ENCODE peak calls at places on chromosomes 16 and 17, in six cellular contexts. One of them, this sample, is unnamed.

GRCh38 chr16:76265434-76266045 is 11.7 kb upstream of the CNTNAP4 start:
- DNase-seq in cardiac fibroblast: peak
- DNase-seq in GM12865: peak
- DNase-seq in AG10803: no peak
- DNase-seq in neural progenitor cell: peak
- DNase-seq in stomach: no peak
- DNase-seq in this sample: peak

GRCh38 chr17:10126554-10127493 is 71.6 kb downstream of the GAS7 start:
- DNase-seq in stomach: no peak
- DNase-seq in cardiac fibroblast: peak
- DNase-seq in AG10803: peak
- DNase-seq in neural progenitor cell: peak
- DNase-seq in GM12865: no peak
- DNase-seq in this sample: no peak

GRCh38 chr17:4553669-4554068 is 1.5 kb downstream of the MYBBP1A start:
- DNase-seq in GM12865: no peak
- DNase-seq in cardiac fibroblast: no peak
- DNase-seq in AG10803: no peak
- DNase-seq in neural progenitor cell: no peak
- DNase-seq in stomach: no peak
- DNase-seq in this sample: no peak

GRCh38 chr17:54898576-54898975 is 2.1 kb upstream of the TOM1L1 start:
- DNase-seq in stomach: no peak
- DNase-seq in GM12865: no peak
- DNase-seq in neural progenitor cell: no peak
- DNase-seq in AG10803: no peak
- DNase-seq in cardiac fibroblast: no peak
- DNase-seq in this sample: no peak

GRCh38 chr17:5097101-5097834 is 14.4 kb downstream of the ZNF232 start:
- DNase-seq in neural progenitor cell: peak
- DNase-seq in stomach: peak
- DNase-seq in cardiac fibroblast: no peak
- DNase-seq in GM12865: no peak
- DNase-seq in AG10803: no peak
- DNase-seq in this sample: no peak

GRCh38 chr16:71426069-71426879 is 15.6 kb downstream of the TLE7 start:
- DNase-seq in stomach: no peak
- DNase-seq in AG10803: peak
- DNase-seq in cardiac fibroblast: peak
- DNase-seq in GM12865: peak
- DNase-seq in neural progenitor cell: peak
- DNase-seq in this sample: peak

GRCh38 chr16:29862383-29862883 is 593 bp downstream of the CDIPT start:
- DNase-seq in AG10803: no peak
- DNase-seq in stomach: peak
- DNase-seq in cardiac fibroblast: peak
- DNase-seq in GM12865: peak
- DNase-seq in neural progenitor cell: peak
- DNase-seq in this sample: no peak

GRCh38 chr16:75908301-75908700 is 182.0 kb upstream of the CPHXL start:
- DNase-seq in GM12865: no peak
- DNase-seq in stomach: no peak
- DNase-seq in AG10803: no peak
- DNase-seq in neural progenitor cell: no peak
- DNase-seq in cardiac fibroblast: no peak
- DNase-seq in this sample: no peak

GRCh38 chr16:57570301-57571070 is 28.0 kb downstream of the ADGRG5 start:
- DNase-seq in GM12865: no peak
- DNase-seq in stomach: no peak
- DNase-seq in neural progenitor cell: no peak
- DNase-seq in cardiac fibroblast: no peak
- DNase-seq in AG10803: no peak
- DNase-seq in this sample: no peak

GRCh38 chr17:27597188-27597580 is 33.8 kb upstream of the LGALS9 start:
- DNase-seq in neural progenitor cell: no peak
- DNase-seq in stomach: no peak
- DNase-seq in cardiac fibroblast: no peak
- DNase-seq in AG10803: no peak
- DNase-seq in GM12865: no peak
- DNase-seq in this sample: no peak

GRCh38 chr17:2398188-2398587 is 2.7 kb downstream of the MNT start:
- DNase-seq in stomach: no peak
- DNase-seq in AG10803: no peak
- DNase-seq in cardiac fibroblast: no peak
- DNase-seq in GM12865: no peak
- DNase-seq in neural progenitor cell: no peak
- DNase-seq in this sample: no peak

GRCh38 chr16:67803894-67804293 is 2.5 kb downstream of the RANBP10 start:
- DNase-seq in stomach: no peak
- DNase-seq in neural progenitor cell: no peak
- DNase-seq in cardiac fibroblast: no peak
- DNase-seq in AG10803: no peak
- DNase-seq in GM12865: peak
- DNase-seq in this sample: peak

GRCh38 chr17:83133302-83134121 is 54.1 kb downstream of the METRNL start:
- DNase-seq in neural progenitor cell: no peak
- DNase-seq in stomach: no peak
- DNase-seq in cardiac fibroblast: no peak
- DNase-seq in GM12865: no peak
- DNase-seq in AG10803: no peak
- DNase-seq in this sample: no peak

GRCh38 chr17:81802048-81802758 is 1.7 kb upstream of the GCGR start:
- DNase-seq in cardiac fibroblast: no peak
- DNase-seq in neural progenitor cell: no peak
- DNase-seq in GM12865: no peak
- DNase-seq in AG10803: no peak
- DNase-seq in stomach: no peak
- DNase-seq in this sample: no peak

GRCh38 chr17:81804559-81805399 is 829 bp downstream of the GCGR start:
- DNase-seq in stomach: no peak
- DNase-seq in neural progenitor cell: peak
- DNase-seq in AG10803: no peak
- DNase-seq in cardiac fibroblast: no peak
- DNase-seq in GM12865: no peak
- DNase-seq in this sample: no peak

GRCh38 chr17:81803728-81804558 is at the start of gene GCGR:
- DNase-seq in AG10803: no peak
- DNase-seq in GM12865: no peak
- DNase-seq in cardiac fibroblast: no peak
- DNase-seq in stomach: no peak
- DNase-seq in neural progenitor cell: peak
- DNase-seq in this sample: no peak

GRCh38 chr17:81802856-81803643 is 900 bp upstream of the GCGR start:
- DNase-seq in stomach: no peak
- DNase-seq in AG10803: no peak
- DNase-seq in GM12865: no peak
- DNase-seq in cardiac fibroblast: no peak
- DNase-seq in neural progenitor cell: no peak
- DNase-seq in this sample: no peak

DNA sequence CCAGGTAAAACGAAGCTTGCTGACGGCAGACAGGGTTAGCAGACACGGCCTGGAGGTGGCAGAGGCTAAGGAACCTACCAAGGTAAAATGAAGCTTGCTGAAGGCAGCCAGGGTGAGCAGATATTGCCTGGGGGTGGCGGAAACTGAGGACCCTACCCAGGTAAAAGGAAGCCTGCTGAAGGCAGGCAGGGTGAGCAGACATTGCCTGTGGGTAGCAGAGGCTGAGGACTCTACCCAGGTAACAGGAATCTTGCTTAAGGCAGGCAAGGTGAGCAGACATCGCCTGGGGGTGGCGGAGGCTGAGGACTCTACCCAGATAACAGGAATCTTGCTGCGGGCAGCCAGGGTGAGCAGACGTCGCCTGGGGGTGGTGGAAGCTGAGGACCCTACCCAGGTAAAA is 2.6 kb upstream of the GCGR start:
- DNase-seq in cardiac fibroblast: no peak
- DNase-seq in neural progenitor cell: no peak
- DNase-seq in GM12865: no peak
- DNase-seq in stomach: no peak
- DNase-seq in AG10803: no peak
- DNase-seq in this sample: no peak
- TF ChIP-seq CTCF in cardiac fibroblast: no peak
- TF ChIP-seq CTCF in neural progenitor cell: no peak
- TF ChIP-seq CTCF in GM12865: no peak
- TF ChIP-seq CTCF in stomach: no peak
- TF ChIP-seq CTCF in AG10803: no peak
- TF ChIP-seq CTCF in this sample: no peak

GRCh38 chr16:22220714-22221113 is 14.6 kb downstream of the EEF2K start:
- DNase-seq in stomach: peak
- DNase-seq in AG10803: no peak
- DNase-seq in neural progenitor cell: no peak
- DNase-seq in GM12865: no peak
- DNase-seq in cardiac fibroblast: no peak
- DNase-seq in this sample: no peak

GRCh38 chr16:22225060-22225459 is 19.0 kb downstream of the EEF2K start:
- DNase-seq in AG10803: peak
- DNase-seq in cardiac fibroblast: no peak
- DNase-seq in stomach: no peak
- DNase-seq in neural progenitor cell: no peak
- DNase-seq in GM12865: no peak
- DNase-seq in this sample: no peak

GRCh38 chr16:22220076-22220453 is 14.0 kb downstream of the EEF2K start:
- DNase-seq in stomach: no peak
- DNase-seq in AG10803: peak
- DNase-seq in GM12865: no peak
- DNase-seq in neural progenitor cell: no peak
- DNase-seq in cardiac fibroblast: no peak
- DNase-seq in this sample: no peak

GRCh38 chr16:22222006-22222405 is 15.9 kb downstream of the EEF2K start:
- DNase-seq in AG10803: no peak
- DNase-seq in GM12865: no peak
- DNase-seq in cardiac fibroblast: no peak
- DNase-seq in neural progenitor cell: no peak
- DNase-seq in stomach: no peak
- DNase-seq in this sample: no peak

GRCh38 chr16:22222998-22223397 is 16.9 kb downstream of the EEF2K start:
- DNase-seq in GM12865: no peak
- DNase-seq in neural progenitor cell: no peak
- DNase-seq in stomach: no peak
- DNase-seq in AG10803: no peak
- DNase-seq in cardiac fibroblast: no peak
- DNase-seq in this sample: no peak
- TF ChIP-seq CTCF in GM12865: no peak
- TF ChIP-seq CTCF in neural progenitor cell: no peak
- TF ChIP-seq CTCF in stomach: no peak
- TF ChIP-seq CTCF in AG10803: no peak
- TF ChIP-seq CTCF in cardiac fibroblast: no peak
- TF ChIP-seq CTCF in this sample: no peak

DNA sequence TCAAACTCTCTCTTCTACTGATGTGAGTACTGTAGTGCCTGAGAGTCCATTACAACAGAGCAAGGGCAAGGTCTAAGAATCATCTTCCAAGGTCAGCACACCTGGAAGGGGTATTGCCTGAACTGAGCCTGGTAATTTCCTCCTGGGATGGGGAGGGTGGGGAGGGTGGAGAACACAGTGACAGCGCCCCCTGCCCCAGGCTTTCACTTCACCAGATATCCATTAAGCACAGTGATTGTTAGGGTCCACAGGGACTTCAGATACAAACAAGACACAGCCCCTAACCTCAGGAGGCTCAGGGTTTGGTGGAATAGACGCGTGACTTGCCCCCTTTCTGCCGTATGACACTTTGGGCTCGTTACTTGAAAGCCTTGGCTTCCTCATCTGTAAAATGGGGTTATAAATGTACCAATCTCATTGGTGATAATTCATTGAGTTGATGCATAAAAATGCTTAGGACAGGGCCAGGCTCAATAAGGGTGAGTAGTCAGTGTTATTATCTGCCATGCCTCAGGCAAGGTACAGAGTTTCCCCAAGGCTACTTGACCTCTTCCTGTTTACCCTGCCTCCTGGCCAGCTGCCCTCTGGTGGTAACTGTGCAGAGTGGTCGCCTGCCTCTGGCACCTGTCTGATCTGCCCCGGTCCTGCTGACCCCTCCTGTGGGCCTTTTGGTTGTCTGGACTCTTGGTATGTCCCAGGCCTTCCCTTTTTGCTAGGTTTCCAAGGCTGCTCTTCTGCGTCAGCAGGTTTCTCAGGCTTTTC is 13.1 kb upstream of the BRD7 start:
- DNase-seq in AG10803: no peak
- DNase-seq in GM12865: peak
- DNase-seq in cardiac fibroblast: no peak
- DNase-seq in stomach: no peak
- DNase-seq in neural progenitor cell: peak
- DNase-seq in this sample: peak
- TF ChIP-seq CTCF in AG10803: no peak
- TF ChIP-seq CTCF in GM12865: peak
- TF ChIP-seq CTCF in cardiac fibroblast: peak
- TF ChIP-seq CTCF in stomach: no peak
- TF ChIP-seq CTCF in neural progenitor cell: peak
- TF ChIP-seq CTCF in this sample: peak

DNA sequence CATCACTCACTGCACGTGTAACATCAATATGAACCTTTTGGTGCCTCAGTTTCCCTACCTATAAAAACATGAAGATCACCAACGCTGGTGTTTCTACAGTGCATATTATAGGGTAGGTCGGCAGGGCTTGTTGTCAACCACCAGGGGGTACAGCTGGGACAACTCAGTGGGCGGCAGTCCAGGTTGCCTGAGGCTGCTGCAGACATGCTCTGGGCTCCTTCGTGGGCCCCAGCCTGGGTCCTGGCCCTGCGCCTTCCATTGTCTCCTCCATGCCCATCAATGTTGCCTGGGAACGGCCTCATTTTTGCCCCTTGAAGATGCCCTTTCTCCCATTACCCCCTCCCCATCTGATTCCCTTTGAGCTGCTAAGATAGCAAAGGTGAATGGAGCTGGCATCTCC is 89.8 kb downstream of the GSG1L start:
- DNase-seq in stomach: no peak
- DNase-seq in GM12865: peak
- DNase-seq in cardiac fibroblast: no peak
- DNase-seq in neural progenitor cell: no peak
- DNase-seq in AG10803: no peak
- DNase-seq in this sample: no peak
- TF ChIP-seq CTCF in stomach: no peak
- TF ChIP-seq CTCF in GM12865: peak
- TF ChIP-seq CTCF in cardiac fibroblast: no peak
- TF ChIP-seq CTCF in neural progenitor cell: peak
- TF ChIP-seq CTCF in AG10803: no peak
- TF ChIP-seq CTCF in this sample: no peak